ENCODE peak calls at places on chromosomes 11 and 22, in five cellular contexts. T is EL, J is T-cell, E is NAMALWA, D is foreskin fibroblast. B is an unnamed sample.
A peak's percentile ranks its signal among the peaks of the same experiment; 100 is the strongest.

GRCh38 chr11:94028436-94028835 is 7.3 kb downstream of the HEPHL1 start:
- DNase-seq in E (no peak), J (no peak), D (peak; percentile 52), T (peak; percentile 85), B (no peak)

GRCh38 chr11:56089697-56090096 is 3.4 kb upstream of the OR8I2 start:
- DNase-seq in J (no peak), D (no peak), T (no peak), E (peak; percentile 13), B (no peak)

GRCh38 chr11:117993988-117994741 is 8.0 kb downstream of the IL10RA start:
- DNase-seq in J (no peak), D (no peak), E (no peak), T (no peak), B (no peak)

GRCh38 chr11:129143335-129143734 is 48.8 kb downstream of the ARHGAP32 start:
- DNase-seq in J (no peak), D (peak; percentile 98), E (no peak), T (peak; percentile 98), B (no peak)

GRCh38 chr22:29997516-29997915 is 82.7 kb upstream of the HORMAD2 start:
- DNase-seq in E (no peak), T (no peak), D (no peak), J (no peak), B (no peak)

GRCh38 chr11:73269353-73270088 is 2.6 kb upstream of the P2RY6 start:
- DNase-seq in J (no peak), T (no peak), E (no peak), D (no peak), B (no peak)

GRCh38 chr11:87173185-87174039 is 135.7 kb downstream of the TMEM135 start:
- DNase-seq in D (peak; percentile 60), T (peak; percentile 54), J (no peak), E (no peak), B (no peak)

GRCh38 chr22:41380993-41381328 is 781 bp upstream of the TEF start:
- DNase-seq in J (no peak), T (peak; percentile 87), E (no peak), D (peak; percentile 93), B (no peak)

GRCh38 chr11:83070878-83071640 is 638 bp downstream of the RAB30 start:
- DNase-seq in T (peak; percentile 32), E (peak; percentile 60), D (no peak), J (peak; percentile 6), B (no peak)

GRCh38 chr11:19378814-19379213 is 138.1 kb upstream of the E2F8 start:
- DNase-seq in D (no peak), T (no peak), E (no peak), J (no peak), B (no peak)